ENCODE peak calls at places on chromosomes 1 and 21, in eight cellular contexts. M is AG09309, I is MCF 10A, P is GM12865, R is A549, J is colonic mucosa, K is AG04450, T is lung. V is an unnamed sample.

GRCh38 chr1:27588256-27589232 is 15.4 kb downstream of the AHDC1 start:
- DNase-seq in M (no peak), I (no peak), P (no peak), R (no peak), J (no peak), K (no peak), T (no peak), V (no peak)

GRCh38 chr1:218462591-218462990 is 117.5 kb downstream of the TGFB2 start:
- DNase-seq in M (no peak), I (no peak), P (no peak), R (no peak), J (no peak), K (no peak), T (no peak), V (no peak)

GRCh38 chr1:100184536-100184935 is 6.5 kb upstream of the LRRC39 start:
- DNase-seq in M (no peak), I (no peak), P (peak), R (no peak), J (no peak), K (no peak), T (no peak), V (no peak)

GRCh38 chr1:57229998-57230397 is 193.9 kb downstream of the DAB1 start:
- DNase-seq in M (no peak), I (no peak), P (no peak), R (no peak), J (no peak), K (no peak), T (no peak), V (no peak)

GRCh38 chr1:86247553-86248279 is 91.1 kb upstream of the COL24A1 start:
- DNase-seq in M (peak), I (no peak), P (peak), R (no peak), J (no peak), K (no peak), T (no peak), V (no peak)

GRCh38 chr1:202086579-202087350 is 36.0 kb upstream of the GPR37L1 start:
- DNase-seq in M (no peak), I (peak), P (no peak), R (no peak), J (peak), K (no peak), T (no peak), V (no peak)

GRCh38 chr1:67307251-67308060 is at the start of gene IL12RB2:
- DNase-seq in M (no peak), I (no peak), P (peak), R (no peak), J (peak), K (no peak), T (no peak), V (no peak)

GRCh38 chr1:32241011-32241763 is 5.8 kb upstream of the FAM167B start:
- DNase-seq in M (no peak), I (peak), P (peak), R (peak), J (peak), K (no peak), T (peak), V (peak)

GRCh38 chr1:26290416-26291261 is 10.8 kb downstream of the SH3BGRL3 start:
- DNase-seq in M (no peak), I (no peak), P (peak), R (no peak), J (no peak), K (no peak), T (no peak), V (no peak)

GRCh38 chr1:233735331-233735730 is 121.4 kb downstream of the KCNK1 start:
- DNase-seq in M (no peak), I (no peak), P (no peak), R (no peak), J (no peak), K (no peak), T (no peak), V (no peak)

GRCh38 chr1:19028546-19029129 is 72.2 kb upstream of the IFFO2 start:
- DNase-seq in M (no peak), I (no peak), P (no peak), R (no peak), J (no peak), K (no peak), T (no peak), V (no peak)

GRCh38 chr1:10555635-10556429 is 81.1 kb downstream of the PEX14 start:
- DNase-seq in M (no peak), I (peak), P (peak), R (no peak), J (no peak), K (no peak), T (no peak), V (no peak)

GRCh38 chr1:1556505-1556904 is 16.1 kb upstream of the TMEM240 start:
- DNase-seq in M (no peak), I (no peak), P (no peak), R (no peak), J (no peak), K (no peak), T (no peak), V (no peak)

GRCh38 chr21:17003221-17003620 is 509.6 kb upstream of the CXADR start:
- DNase-seq in M (peak), I (no peak), P (no peak), R (peak), J (no peak), K (peak), T (no peak), V (no peak)

GRCh38 chr1:20325844-20326323 is 35.2 kb downstream of the VWA5B1 start:
- DNase-seq in M (no peak), I (no peak), P (no peak), R (no peak), J (no peak), K (no peak), T (peak), V (no peak)

GRCh38 chr1:224894915-224895314 is 34.6 kb upstream of the DNAH14 start:
- DNase-seq in M (no peak), I (peak), P (peak), R (peak), J (no peak), K (peak), T (no peak), V (no peak)

GRCh38 chr1:246919902-246920301 is 11.8 kb downstream of the AHCTF1 start:
- DNase-seq in M (no peak), I (no peak), P (no peak), R (no peak), J (no peak), K (no peak), T (no peak), V (no peak)

GRCh38 chr1:220067246-220068204 is 21.2 kb upstream of the EPRS1 start:
- DNase-seq in M (no peak), I (peak), P (no peak), R (no peak), J (no peak), K (no peak), T (no peak), V (no peak)

GRCh38 chr1:161962094-161962887 is 61.4 kb downstream of the OLFML2B start:
- DNase-seq in M (peak), I (peak), P (peak), R (no peak), J (no peak), K (peak), T (no peak), V (no peak)

GRCh38 chr1:161970633-161971032 is 53.0 kb downstream of the OLFML2B start:
- DNase-seq in M (no peak), I (no peak), P (no peak), R (no peak), J (no peak), K (no peak), T (no peak), V (no peak)

GRCh38 chr1:161966076-161966475 is 57.6 kb downstream of the OLFML2B start:
- DNase-seq in M (no peak), I (no peak), P (no peak), R (no peak), J (no peak), K (no peak), T (no peak), V (no peak)
- TF ChIP-seq CTCF in M (no peak), I (no peak), P (no peak), R (no peak), J (no peak), K (no peak), T (no peak), V (no peak)

GRCh38 chr1:212225416-212225815 is 59.8 kb upstream of the PPP2R5A start:
- DNase-seq in M (no peak), I (no peak), P (peak), R (no peak), J (no peak), K (no peak), T (no peak), V (no peak)

GRCh38 chr1:212221801-212222200 is 63.4 kb upstream of the PPP2R5A start:
- DNase-seq in M (no peak), I (no peak), P (no peak), R (no peak), J (no peak), K (no peak), T (no peak), V (no peak)

GRCh38 chr1:212225871-212226302 is 59.3 kb upstream of the PPP2R5A start:
- DNase-seq in M (no peak), I (no peak), P (peak), R (no peak), J (no peak), K (no peak), T (no peak), V (no peak)

GRCh38 chr1:212226467-212226866 is 58.7 kb upstream of the PPP2R5A start:
- DNase-seq in M (no peak), I (no peak), P (no peak), R (no peak), J (no peak), K (no peak), T (no peak), V (no peak)

DNA sequence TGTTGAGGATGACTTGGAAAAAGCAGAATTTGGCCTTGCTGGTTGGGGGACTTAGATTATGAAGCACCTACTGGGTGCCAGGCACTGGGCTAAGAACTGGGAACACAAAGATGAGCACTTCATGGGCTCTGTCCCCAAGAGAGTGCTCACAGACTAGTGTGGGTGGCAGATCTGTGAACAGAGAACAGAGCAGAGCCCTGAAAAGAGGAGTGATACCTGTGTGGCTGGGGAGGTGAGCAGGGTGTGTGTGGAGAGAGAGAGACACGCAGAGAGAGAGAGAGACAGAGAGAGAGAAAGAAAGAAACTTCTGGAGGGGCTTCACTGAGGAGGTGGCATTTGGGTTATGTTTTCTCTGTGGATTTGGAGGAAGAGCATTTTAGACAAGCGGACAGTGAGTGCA is 61.1 kb upstream of the PPP2R5A start:
- DNase-seq in M (no peak), I (no peak), P (no peak), R (no peak), J (no peak), K (no peak), T (no peak), V (no peak)
- TF ChIP-seq CTCF in M (no peak), I (no peak), P (no peak), R (no peak), J (no peak), K (no peak), T (no peak), V (no peak)

GRCh38 chr21:46620846-46621245 is 14.6 kb upstream of the PRMT2 start:
- DNase-seq in M (no peak), I (no peak), P (no peak), R (no peak), J (no peak), K (no peak), T (no peak), V (no peak)
- TF ChIP-seq CTCF in M (no peak), I (no peak), P (no peak), R (no peak), J (no peak), K (no peak), T (no peak), V (no peak)

GRCh38 chr1:21669287-21670058 is at the start of gene RAP1GAP:
- DNase-seq in M (no peak), I (no peak), P (no peak), R (no peak), J (peak), K (no peak), T (no peak), V (no peak)
- TF ChIP-seq CTCF in M (no peak), I (no peak), P (no peak), R (no peak), J (no peak), K (no peak), T (no peak), V (no peak)

GRCh38 chr1:170765712-170766330 is 101.9 kb downstream of the PRRX1 start:
- DNase-seq in M (peak), I (peak), P (peak), R (peak), J (no peak), K (peak), T (no peak), V (no peak)
- TF ChIP-seq CTCF in M (peak), I (peak), P (peak), R (peak), J (no peak), K (peak), T (no peak), V (peak)

DNA sequence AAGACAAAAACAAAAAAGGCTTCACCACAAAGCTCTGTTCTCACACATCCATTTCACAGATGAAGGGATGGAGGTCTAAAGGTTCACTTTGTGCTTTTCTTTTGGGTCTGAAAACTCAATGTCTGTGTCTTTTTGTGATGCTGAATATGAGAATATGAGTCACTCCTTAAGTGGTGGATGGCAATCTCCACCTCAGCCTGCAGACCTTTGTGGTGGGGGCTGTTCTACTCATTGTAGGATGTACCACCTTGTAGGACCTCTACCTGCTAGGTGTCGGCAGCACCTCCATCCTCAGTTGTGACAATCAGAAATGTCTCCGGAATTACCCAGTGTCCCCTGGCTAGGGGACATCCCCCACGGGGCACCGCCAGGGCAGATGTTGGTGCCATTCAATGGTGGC is 42.8 kb downstream of the UBASH3A start:
- DNase-seq in M (no peak), I (no peak), P (no peak), R (no peak), J (no peak), K (no peak), T (no peak), V (no peak)
- TF ChIP-seq CTCF in M (no peak), I (no peak), P (no peak), R (no peak), J (no peak), K (no peak), T (no peak), V (no peak)

GRCh38 chr1:77687519-77687906 is 5.1 kb upstream of the ZZZ3 start:
- DNase-seq in M (no peak), I (no peak), P (no peak), R (peak), J (peak), K (no peak), T (no peak), V (peak)
- TF ChIP-seq CTCF in M (no peak), I (no peak), P (no peak), R (peak), J (no peak), K (peak), T (no peak), V (no peak)

GRCh38 chr1:68890736-68891135 is 393.9 kb upstream of the DEPDC1 start:
- DNase-seq in M (no peak), I (no peak), P (no peak), R (no peak), J (no peak), K (no peak), T (no peak), V (no peak)

GRCh38 chr1:68889471-68889870 is 392.6 kb upstream of the DEPDC1 start:
- DNase-seq in M (no peak), I (no peak), P (no peak), R (no peak), J (no peak), K (no peak), T (no peak), V (no peak)
- TF ChIP-seq CTCF in M (no peak), I (no peak), P (no peak), R (no peak), J (no peak), K (no peak), T (no peak), V (no peak)

DNA sequence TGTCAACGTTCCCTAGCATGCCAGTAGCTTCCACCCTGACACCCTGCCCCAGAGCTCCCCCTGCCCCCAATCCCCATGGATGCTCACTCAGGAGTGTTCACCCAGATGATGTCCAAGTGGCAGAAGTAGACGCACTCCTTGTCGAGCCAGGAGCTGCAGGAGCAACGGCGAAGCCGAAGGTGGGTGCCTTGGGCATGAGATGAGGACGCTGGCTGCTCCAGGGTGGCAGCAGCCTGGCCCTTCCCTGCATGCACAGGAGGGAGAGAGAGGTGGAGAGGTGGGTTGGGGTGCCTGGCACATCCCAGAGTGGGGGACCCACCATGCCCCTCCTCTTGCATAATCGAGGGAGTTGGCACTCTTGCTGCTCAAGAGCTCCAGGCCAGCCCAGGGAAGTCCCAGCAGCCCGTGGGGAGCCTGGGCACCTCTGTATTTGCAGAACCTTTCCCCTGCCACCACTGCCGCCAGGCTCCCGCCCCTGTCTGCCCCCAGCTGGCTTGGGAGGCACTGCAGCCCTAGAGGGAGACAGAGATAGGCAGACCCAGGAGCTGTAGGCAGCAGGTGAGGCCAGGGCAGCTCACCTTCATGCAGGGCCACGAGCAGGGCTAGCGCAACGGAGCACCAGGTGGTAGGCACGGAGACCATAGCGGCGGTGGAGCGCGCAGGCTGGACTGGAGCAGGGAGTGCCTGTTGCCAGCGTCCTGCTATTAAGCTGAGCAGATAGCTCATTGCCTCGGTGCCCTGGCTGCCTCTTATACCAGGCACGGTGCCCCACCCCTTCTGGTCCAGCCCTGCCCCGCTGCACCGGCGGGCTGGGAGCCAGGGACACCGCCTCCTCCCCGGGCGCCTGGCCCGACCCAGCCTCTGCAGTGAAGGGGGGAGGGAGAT is at the start of gene EDN2:
- DNase-seq in M (no peak), I (peak), P (no peak), R (peak), J (peak), K (no peak), T (peak), V (no peak)
- TF ChIP-seq CTCF in M (no peak), I (no peak), P (peak), R (no peak), J (peak), K (peak), T (no peak), V (no peak)

GRCh38 chr1:7044471-7044805 is 259.2 kb downstream of the CAMTA1 start:
- DNase-seq in M (no peak), I (no peak), P (no peak), R (no peak), J (no peak), K (no peak), T (no peak), V (no peak)

GRCh38 chr1:7040969-7041368 is 255.7 kb downstream of the CAMTA1 start:
- DNase-seq in M (no peak), I (no peak), P (no peak), R (no peak), J (no peak), K (no peak), T (no peak), V (no peak)

GRCh38 chr1:7043232-7043549 is 257.9 kb downstream of the CAMTA1 start:
- DNase-seq in M (no peak), I (no peak), P (no peak), R (no peak), J (no peak), K (no peak), T (no peak), V (no peak)

GRCh38 chr1:7043729-7044470 is 258.6 kb downstream of the CAMTA1 start:
- DNase-seq in M (no peak), I (no peak), P (no peak), R (no peak), J (no peak), K (no peak), T (no peak), V (no peak)

DNA sequence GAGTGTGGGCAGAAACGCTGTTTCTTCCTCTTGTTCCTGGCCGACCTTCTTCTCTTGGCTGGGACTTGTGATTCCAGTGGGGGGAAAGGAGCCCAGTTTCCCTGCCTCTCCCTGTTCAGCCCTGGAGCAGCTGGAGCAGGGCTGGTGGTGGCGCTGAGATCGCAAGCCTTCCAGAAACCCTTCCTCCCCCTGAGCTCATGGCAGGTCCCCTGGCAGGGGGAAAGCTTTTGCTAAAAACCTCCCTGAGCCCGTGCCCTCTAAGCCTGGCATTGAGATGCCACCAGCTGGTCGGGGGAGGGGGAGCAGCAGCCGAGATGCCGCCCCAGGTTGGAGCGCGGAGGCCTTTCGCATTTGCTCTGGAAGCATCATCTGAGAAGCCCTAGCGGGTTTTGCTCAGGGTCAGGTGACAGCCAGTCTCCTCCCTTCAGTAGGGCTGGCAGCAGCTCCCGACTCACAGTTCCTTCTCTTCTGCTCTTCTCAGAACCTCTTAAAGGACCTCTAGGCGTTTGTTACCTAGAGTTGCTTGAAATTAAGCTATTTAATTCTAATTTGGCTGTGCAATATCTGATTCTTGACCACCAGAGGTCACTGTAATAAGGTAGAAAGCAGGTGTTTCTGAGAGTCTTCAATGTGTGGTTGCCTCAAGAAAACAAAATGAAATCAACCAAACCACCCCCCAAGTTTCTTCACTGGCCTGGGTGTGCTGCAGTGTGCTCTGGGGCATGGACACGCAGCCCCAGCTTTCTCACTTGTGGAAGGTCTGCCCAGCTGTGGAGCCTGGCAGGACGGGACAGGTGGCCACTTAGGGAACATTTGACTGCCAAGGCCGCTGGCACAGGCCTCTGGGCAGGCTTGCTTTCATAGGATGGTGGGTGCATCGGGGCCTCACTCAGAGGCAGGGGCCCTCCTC is 257.3 kb downstream of the CAMTA1 start:
- DNase-seq in M (no peak), I (peak), P (peak), R (peak), J (no peak), K (no peak), T (no peak), V (no peak)
- TF ChIP-seq CTCF in M (peak), I (peak), P (peak), R (peak), J (peak), K (peak), T (no peak), V (peak)